ENCODE peak calls at places on chromosomes 2 and 18, in eight cellular contexts. B is OCI-LY7, A is transverse colon, D is PC-9, O is astrocyte of the spinal cord, V is heart left ventricle, F is fibroblast of lung, H is GM06990. U is an unnamed sample.

GRCh38 chr2:11573418-11574175 is 39.8 kb downstream of the GREB1 start:
- DNase-seq in V (no peak), B (no peak), H (no peak), F (peak), A (no peak), D (no peak), O (peak), U (no peak)

GRCh38 chr18:58345064-58345463 is 283.8 kb downstream of the ALPK2 start:
- DNase-seq in H (no peak), F (no peak), B (no peak), O (no peak), V (no peak), D (no peak), A (no peak), U (no peak)

GRCh38 chr2:132991464-132992045 is 321.6 kb upstream of the LYPD1 start:
- DNase-seq in A (no peak), F (no peak), O (no peak), H (no peak), D (no peak), V (no peak), B (no peak), U (no peak)

GRCh38 chr18:25921677-25922421 is 168.6 kb downstream of the SS18 start:
- DNase-seq in B (peak), A (peak), V (no peak), O (no peak), F (peak), D (no peak), H (peak), U (peak)

GRCh38 chr2:56898986-56899385 is 715.2 kb downstream of the CCDC85A start:
- DNase-seq in B (no peak), F (no peak), O (no peak), A (no peak), D (no peak), H (no peak), V (no peak), U (no peak)

GRCh38 chr18:24570716-24571115 is 110.3 kb downstream of the HRH4 start:
- DNase-seq in A (no peak), D (no peak), O (no peak), H (no peak), B (no peak), V (no peak), F (no peak), U (no peak)

GRCh38 chr18:32770651-32771168 is 2.1 kb downstream of the KLHL14 start:
- DNase-seq in B (no peak), H (peak), V (no peak), A (no peak), F (no peak), O (no peak), D (no peak), U (no peak)

GRCh38 chr2:229340086-229340760 is 69.1 kb upstream of the PID1 start:
- DNase-seq in O (peak), V (no peak), B (no peak), F (peak), D (no peak), A (no peak), H (no peak), U (no peak)

GRCh38 chr2:196131384-196131861 is 40.0 kb downstream of the STK17B start:
- DNase-seq in H (peak), B (peak), V (peak), A (peak), F (peak), D (peak), O (peak), U (peak)

GRCh38 chr2:222569826-222570225 is 86.1 kb downstream of the FARSB start:
- DNase-seq in O (peak), A (no peak), D (no peak), F (peak), B (no peak), H (no peak), V (no peak), U (no peak)

GRCh38 chr18:44130365-44130942 is 550.2 kb upstream of the SETBP1 start:
- DNase-seq in F (peak), V (no peak), A (peak), O (peak), B (peak), D (no peak), H (no peak), U (peak)

GRCh38 chr2:169069341-169069740 is at the start of gene DHRS9:
- DNase-seq in D (peak), O (peak), V (no peak), B (no peak), F (peak), A (peak), H (no peak), U (no peak)

GRCh38 chr18:23424616-23425015 is 28.5 kb upstream of the RIOK3 start:
- DNase-seq in B (no peak), F (no peak), A (no peak), H (no peak), O (no peak), D (peak), V (no peak), U (no peak)
- H3K4me3 ChIP-seq in B (no peak), F (no peak), A (no peak), H (no peak), O (no peak), D (no peak), V (no peak), U (no peak)

DNA sequence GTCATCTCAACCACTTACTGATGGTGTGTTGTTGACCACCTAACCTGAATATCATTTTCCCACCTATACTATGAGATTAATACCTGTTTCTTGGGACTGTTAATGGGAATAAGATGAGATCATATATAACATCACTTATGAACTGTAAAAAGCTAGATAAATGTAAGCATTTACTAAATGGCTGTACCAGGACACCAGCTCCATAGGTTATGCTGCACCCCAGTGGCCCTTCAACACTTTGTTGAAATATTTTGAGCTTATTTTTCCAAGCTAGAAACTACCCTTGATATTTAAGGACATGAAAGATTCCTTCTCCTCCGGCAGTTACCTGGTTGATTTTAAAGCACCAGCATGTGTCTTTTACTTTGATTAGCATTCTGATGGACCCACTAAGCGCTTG is 138.0 kb upstream of the CDCA7 start:
- DNase-seq in H (no peak), O (no peak), B (no peak), V (no peak), A (no peak), F (no peak), D (no peak), U (no peak)
- TF ChIP-seq CTCF in H (no peak), O (no peak), B (no peak), V (no peak), A (no peak), F (no peak), D (peak), U (no peak)

GRCh38 chr2:1414121-1414520 is 858 bp downstream of the TPO start:
- DNase-seq in B (no peak), F (no peak), V (no peak), D (no peak), A (no peak), O (no peak), H (no peak), U (no peak)

GRCh38 chr2:1415501-1415900 is 2.2 kb downstream of the TPO start:
- DNase-seq in D (no peak), A (no peak), B (no peak), H (no peak), O (no peak), F (no peak), V (no peak), U (no peak)

GRCh38 chr2:1407950-1408695 is 5.1 kb upstream of the TPO start:
- DNase-seq in F (no peak), A (no peak), H (no peak), B (no peak), O (no peak), V (no peak), D (no peak), U (no peak)

DNA sequence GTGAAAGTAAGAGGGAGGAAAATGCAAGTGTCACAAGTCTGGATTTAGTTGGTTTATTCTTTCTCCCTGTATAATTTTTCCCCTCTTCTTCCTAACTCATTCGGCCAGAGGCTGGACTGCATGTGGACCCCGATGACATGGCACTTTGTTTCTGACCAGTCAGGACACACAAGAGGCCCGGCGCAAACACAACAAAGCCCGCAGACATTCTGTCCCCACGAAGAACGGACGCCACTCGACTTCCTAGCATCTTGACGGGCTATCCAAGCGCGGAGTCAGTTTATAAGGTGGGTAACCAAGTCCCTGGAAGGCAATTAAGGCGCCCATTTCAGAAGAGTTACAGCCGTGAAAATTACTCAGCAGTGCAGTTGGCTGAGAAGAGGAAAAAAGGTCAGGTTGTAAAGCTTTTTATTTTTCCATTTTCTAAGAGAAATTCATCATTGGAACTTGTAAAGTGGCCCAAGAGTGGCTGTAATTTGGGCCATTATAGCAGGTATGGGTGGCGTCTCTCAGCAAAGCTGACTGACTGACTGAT is at the start of gene TPO:
- DNase-seq in H (no peak), B (no peak), D (no peak), O (no peak), A (no peak), F (no peak), V (no peak), U (no peak)
- H3K4me3 ChIP-seq in H (no peak), B (no peak), D (no peak), O (no peak), A (no peak), F (no peak), V (no peak), U (no peak)

GRCh38 chr2:55050133-55050994 is at the start of gene RTN4:
- DNase-seq in B (peak), V (peak), H (peak), F (peak), D (peak), A (peak), O (peak), U (peak)
- TF ChIP-seq CTCF in B (no peak), V (no peak), H (peak), F (peak), D (peak), A (no peak), O (peak), U (peak)

DNA sequence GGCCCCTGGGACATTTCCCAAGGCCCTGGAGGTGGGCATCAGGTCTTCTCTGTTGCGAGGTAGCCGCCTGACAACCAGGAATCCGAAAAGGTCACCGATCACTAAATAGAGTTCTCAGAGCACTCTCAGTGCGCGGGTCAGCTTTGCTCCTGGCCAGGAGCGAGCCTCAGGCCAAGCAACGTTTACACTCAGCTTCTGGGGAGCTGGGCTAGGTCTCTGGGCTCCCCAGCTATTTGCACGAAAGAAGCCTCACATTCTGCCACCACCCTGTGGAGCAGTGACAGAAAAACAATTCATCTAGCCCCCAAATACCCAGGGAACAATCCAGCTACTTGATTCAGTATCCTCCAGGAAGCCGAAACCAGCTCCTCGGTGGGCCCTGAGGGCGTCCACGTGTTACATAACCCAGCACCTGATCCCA is 3.3 kb downstream of the SH3BP4 start:
- DNase-seq in B (no peak), H (no peak), A (no peak), V (no peak), O (no peak), D (no peak), F (no peak), U (no peak)
- H3K4me3 ChIP-seq in B (no peak), H (no peak), A (no peak), V (no peak), O (peak), D (peak), F (no peak), U (no peak)

GRCh38 chr2:127669056-127669455 is 6.3 kb downstream of the LIMS2 start:
- DNase-seq in H (no peak), A (no peak), O (no peak), F (no peak), V (no peak), D (no peak), B (no peak), U (no peak)
- TF ChIP-seq CTCF in H (no peak), A (no peak), O (no peak), F (no peak), V (no peak), D (no peak), B (no peak), U (no peak)

GRCh38 chr18:74315464-74316256 is at the start of gene C18orf63:
- DNase-seq in V (no peak), O (no peak), F (no peak), H (no peak), A (no peak), D (no peak), B (no peak), U (no peak)
- H3K4me3 ChIP-seq in V (no peak), O (no peak), F (no peak), H (no peak), A (no peak), D (no peak), B (no peak), U (no peak)

DNA sequence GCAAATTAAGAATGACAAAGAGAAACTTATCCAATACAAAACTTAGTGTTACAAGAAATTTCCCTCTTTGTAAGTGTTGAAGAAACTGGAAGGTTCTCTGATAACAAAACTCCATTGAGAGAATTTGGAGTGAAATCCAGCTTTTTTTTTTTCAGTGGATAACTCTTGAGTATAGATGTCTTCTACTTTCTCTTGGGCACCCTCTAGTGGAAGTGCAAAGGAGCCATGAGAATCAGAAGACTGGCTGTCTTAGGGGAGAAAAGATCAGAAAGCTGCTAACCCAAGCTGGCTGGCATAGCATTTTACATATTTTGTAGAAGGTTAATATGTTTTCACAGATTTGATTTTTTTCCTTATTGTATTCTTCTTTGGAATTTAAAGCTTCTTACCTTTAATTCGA is 138.8 kb upstream of the SATB2 start:
- DNase-seq in D (no peak), O (no peak), A (peak), H (no peak), F (no peak), B (peak), V (no peak), U (peak)
- TF ChIP-seq CTCF in D (peak), O (peak), A (peak), H (peak), F (peak), B (peak), V (no peak), U (peak)

DNA sequence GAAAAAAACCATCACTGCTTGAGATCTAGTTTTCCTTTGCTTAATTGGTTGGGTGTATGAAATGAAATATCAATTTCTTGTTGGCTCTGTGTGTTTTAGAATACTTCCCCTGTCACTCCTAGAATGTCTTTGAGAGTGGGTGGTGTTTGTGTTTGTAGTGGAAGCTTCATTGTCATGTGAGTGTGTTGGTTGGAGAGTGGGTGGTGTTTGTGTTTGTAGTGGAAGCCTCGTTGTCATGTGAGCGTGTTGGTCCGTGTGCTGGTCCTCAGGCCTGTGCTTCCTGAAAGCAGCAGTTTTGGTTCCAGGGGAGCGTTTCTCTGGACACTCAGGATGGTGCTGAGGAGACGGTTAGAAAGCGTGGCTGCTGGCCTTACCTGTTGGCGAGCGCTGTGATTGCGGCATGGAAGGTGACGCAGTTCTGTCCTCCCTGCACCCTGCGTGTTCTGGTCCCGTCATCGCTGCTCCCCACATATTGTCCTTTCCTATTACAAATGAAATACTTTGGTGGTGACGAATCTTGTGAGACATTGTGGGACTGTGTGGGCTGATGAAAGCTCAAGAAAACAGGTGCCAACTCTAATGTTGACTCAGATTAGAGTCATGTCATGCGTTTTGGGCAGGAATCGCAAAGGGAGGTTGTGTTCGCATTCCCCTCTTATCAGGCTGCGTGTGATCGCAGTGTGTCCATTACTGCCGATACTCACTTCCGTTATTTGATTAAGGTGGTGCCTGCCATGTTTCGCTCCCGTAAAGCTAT is 12.5 kb downstream of the ASB1 start:
- DNase-seq in F (peak), D (peak), O (peak), V (no peak), B (no peak), A (no peak), H (no peak), U (no peak)
- H3K4me3 ChIP-seq in F (no peak), D (no peak), O (no peak), V (no peak), B (no peak), A (no peak), H (no peak), U (no peak)

GRCh38 chr2:158006961-158007664 is 94.6 kb upstream of the UPP2 start:
- DNase-seq in B (no peak), V (no peak), F (peak), A (peak), H (no peak), O (no peak), D (no peak), U (peak)
- TF ChIP-seq CTCF in B (no peak), V (no peak), F (no peak), A (no peak), H (no peak), O (peak), D (no peak), U (no peak)

U was measured in GM12865.